ENCODE peak calls at places on chromosomes 16 and 17, in seven cellular contexts. A is NCI-H510A treated with DMSO at 0.1 percent for 48 hours, F is fibroblast of the conjunctiva, U is ovary, W is cerebellar nuclear complex, L is GM12865, T is skeletal muscle cell. M is an unnamed sample.

GRCh38 chr17:56393156-56393555 is 200.3 kb upstream of the NOG start:
- DNase-seq in A (no peak), F (no peak), U (no peak), W (no peak), L (no peak), T (no peak), M (no peak)

GRCh38 chr17:73548620-73549311 is 95.5 kb downstream of the SDK2 start:
- DNase-seq in A (no peak), F (no peak), U (no peak), W (no peak), L (no peak), T (no peak), M (no peak)

GRCh38 chr16:89315791-89316581 is 98.5 kb downstream of the ZNF778 start:
- DNase-seq in A (no peak), F (no peak), U (no peak), W (no peak), L (peak), T (no peak), M (no peak)

GRCh38 chr17:46818319-46818928 is at the start of gene WNT3:
- DNase-seq in A (peak), F (no peak), U (no peak), W (no peak), L (peak), T (no peak), M (no peak)

GRCh38 chr16:49281843-49282642 is 405 bp upstream of the CBLN1 start:
- DNase-seq in A (peak), F (peak), U (peak), W (peak), L (peak), T (no peak), M (no peak)

GRCh38 chr17:45405250-45406086 is 27.2 kb downstream of the ARHGAP27 start:
- DNase-seq in A (no peak), F (no peak), U (peak), W (no peak), L (no peak), T (no peak), M (no peak)

GRCh38 chr16:4273858-4274291 is 1.1 kb upstream of the TFAP4 start:
- DNase-seq in A (peak), F (no peak), U (peak), W (no peak), L (peak), T (no peak), M (no peak)

GRCh38 chr16:23478566-23478965 is 25.6 kb upstream of the COG7 start:
- DNase-seq in A (no peak), F (no peak), U (no peak), W (no peak), L (no peak), T (no peak), M (no peak)

GRCh38 chr16:66603537-66604375 is 748 bp upstream of the CMTM3 start:
- DNase-seq in A (peak), F (no peak), U (peak), W (no peak), L (peak), T (no peak), M (no peak)

GRCh38 chr17:83129676-83130075 is 50.3 kb downstream of the METRNL start:
- DNase-seq in A (no peak), F (no peak), U (peak), W (no peak), L (no peak), T (no peak), M (no peak)

M was measured in smooth muscle cell of the brain vasculature.